ENCODE peak calls at places on chromosomes 5 and 9, in eight cellular contexts. B, S, Y, M, X, Z, G and R are unnamed samples.

GRCh38 chr5:102532126-102532525 is 33.3 kb upstream of the SLCO6A1 start:
- DNase-seq in B (no peak), Z (no peak), S (no peak), G (no peak), M (no peak), Y (no peak), X (no peak), R (no peak)

GRCh38 chr5:40877371-40877988 is 31.8 kb upstream of the C7 start:
- DNase-seq in Y (no peak), Z (no peak), B (no peak), S (no peak), G (no peak), X (no peak), M (no peak), R (no peak)

GRCh38 chr5:38680094-38680765 is 123.8 kb upstream of the LIFR start:
- DNase-seq in S (no peak), G (no peak), X (no peak), M (no peak), Y (no peak), Z (no peak), B (peak; percentile 69), R (no peak)

GRCh38 chr9:105127863-105128220 is 116.6 kb upstream of the SLC44A1 start:
- DNase-seq in S (no peak), G (no peak), Z (peak; percentile 98), M (peak; percentile 28), Y (peak; percentile 54), B (no peak), X (no peak), R (no peak)

GRCh38 chr9:69771775-69772418 is 12.1 kb upstream of the PTAR1 start:
- DNase-seq in X (peak; percentile 57), Y (no peak), M (no peak), G (no peak), B (no peak), S (no peak), Z (peak; percentile 13), R (no peak)

GRCh38 chr9:4547016-4547415 is 56.7 kb downstream of the SLC1A1 start:
- DNase-seq in G (no peak), B (no peak), Z (no peak), Y (no peak), M (no peak), X (peak; percentile 36), S (no peak), R (no peak)

GRCh38 chr9:16705121-16705604 is 165.3 kb downstream of the BNC2 start:
- DNase-seq in S (peak; percentile 99), B (peak; percentile 13), Z (peak; percentile 95), M (no peak), X (peak; percentile 91), G (peak; percentile 77), Y (no peak), R (no peak)

GRCh38 chr9:90290716-90291485 is 351.7 kb downstream of the DIRAS2 start:
- DNase-seq in G (no peak), B (no peak), Y (no peak), M (no peak), Z (no peak), S (no peak), X (no peak), R (no peak)

GRCh38 chr9:84170521-84171141 is 169.9 kb downstream of the SLC28A3 start:
- DNase-seq in B (no peak), S (peak; percentile 68), X (peak; percentile 93), Z (peak; percentile 98), Y (no peak), M (no peak), G (peak; percentile 60), R (no peak)